ENCODE peak calls at places on chromosomes 7 and 10, in four cellular contexts. G is left ventricle myocardium inferior; I is CD8-positive, alpha-beta T cell; K is ovary. Q is an unnamed sample.

GRCh38 chr7:22666732-22667131 is 60.3 kb upstream of the IL6 start:
- DNase-seq in I (no peak), K (no peak), G (no peak), Q (no peak)

GRCh38 chr10:24214762-24215161 is 5.8 kb downstream of the KIAA1217 start:
- DNase-seq in K (no peak), G (no peak), I (no peak), Q (peak; percentile 41)

GRCh38 chr7:72386152-72386551 is 26.0 kb downstream of the CALN1 start:
- DNase-seq in K (no peak), I (no peak), G (no peak), Q (no peak)

GRCh38 chr10:9254353-9254752 is 1199.9 kb downstream of the GATA3 start:
- DNase-seq in G (no peak), K (no peak), I (no peak), Q (no peak)

GRCh38 chr10:6143128-6143527 is 54.3 kb downstream of the RBM17 start:
- DNase-seq in K (no peak), G (no peak), I (no peak), Q (peak; percentile 56)

GRCh38 chr7:32059289-32060045 is 10.7 kb downstream of the PDE1C start:
- DNase-seq in G (no peak), K (no peak), I (no peak), Q (no peak)

GRCh38 chr7:115293628-115294236 is 371.8 kb downstream of the MDFIC start:
- DNase-seq in G (no peak), K (no peak), I (no peak), Q (no peak)

GRCh38 chr10:73881221-73881919 is 7.0 kb upstream of the CAMK2G start:
- DNase-seq in I (no peak), G (no peak), K (no peak), Q (no peak)

GRCh38 chr7:99563650-99564049 is 5.2 kb downstream of the ZNF655 start:
- DNase-seq in I (no peak), K (no peak), G (no peak), Q (no peak)

GRCh38 chr7:151570366-151570915 is 50.7 kb upstream of the RHEB start:
- DNase-seq in G (no peak), K (no peak), I (no peak), Q (no peak)

GRCh38 chr10:13062813-13063212 is 37.1 kb upstream of the OPTN start:
- DNase-seq in I (no peak), G (no peak), K (no peak), Q (no peak)

GRCh38 chr10:63129888-63130287 is 3.2 kb upstream of the NRBF2 start:
- DNase-seq in K (no peak), I (no peak), G (no peak), Q (no peak)

GRCh38 chr7:28688651-28689050 is 269.5 kb downstream of the TRIL start:
- DNase-seq in G (no peak), K (no peak), I (no peak), Q (no peak)

GRCh38 chr10:26516540-26517101 is 78.5 kb downstream of the APBB1IP start:
- DNase-seq in G (no peak), I (no peak), K (no peak), Q (no peak)

GRCh38 chr10:133140417-133141143 is 19.4 kb upstream of the KNDC1 start:
- DNase-seq in G (no peak), K (no peak), I (no peak), Q (peak; percentile 70)

GRCh38 chr7:72219500-72219899 is 192.6 kb downstream of the CALN1 start:
- DNase-seq in I (no peak), K (no peak), G (no peak), Q (no peak)

GRCh38 chr7:154931906-154932305 is 71.0 kb downstream of the PAXIP1 start:
- DNase-seq in G (no peak), K (no peak), I (no peak), Q (no peak)

GRCh38 chr10:93369588-93370164 is 112.5 kb downstream of the MYOF start:
- DNase-seq in I (no peak), G (no peak), K (no peak), Q (no peak)

GRCh38 chr10:112446055-112446854 is 459 bp downstream of the ZDHHC6 start:
- DNase-seq in K (no peak), G (no peak), I (no peak), Q (no peak)

GRCh38 chr7:116918744-116919143 is 34.6 kb upstream of the ST7 start:
- DNase-seq in K (no peak), G (no peak), I (no peak), Q (no peak)

GRCh38 chr10:98074315-98074911 is 44.0 kb upstream of the CRTAC1 start:
- DNase-seq in G (no peak), I (no peak), K (no peak), Q (no peak)

GRCh38 chr10:91635401-91636400 is 2.8 kb upstream of the PPP1R3C start:
- DNase-seq in K (peak; percentile 48), I (no peak), G (no peak), Q (no peak)

GRCh38 chr10:93081834-93082233 is 8.1 kb downstream of the CYP26A1 start:
- DNase-seq in G (no peak), K (no peak), I (no peak), Q (no peak)

GRCh38 chr7:23072043-23072442 is 33.5 kb upstream of the KLHL7 start:
- DNase-seq in G (no peak), I (no peak), K (no peak), Q (no peak)

GRCh38 chr10:43409385-43410109 is 561 bp upstream of the HNRNPF start:
- DNase-seq in G (peak; percentile 46), K (no peak), I (peak; percentile 51), Q (peak; percentile 72)

GRCh38 chr10:5413012-5413938 is 918 bp downstream of the NET1 start:
- DNase-seq in K (peak; percentile 17), I (no peak), G (no peak), Q (no peak)

GRCh38 chr10:61897671-61898434 is 3.6 kb upstream of the ARID5B start:
- DNase-seq in I (no peak), K (peak; percentile 34), G (no peak), Q (no peak)
- TF ChIP-seq CTCF in I (no peak), K (peak; percentile 51), G (peak; percentile 52), Q (peak; percentile 33)

GRCh38 chr7:102990642-102991041 is 77.8 kb downstream of the LRRC17 start:
- DNase-seq in K (no peak), G (no peak), I (no peak), Q (no peak)
- H3K27ac ChIP-seq in K (no peak overlapping the region), G (no peak overlapping the region), I (no peak overlapping the region), Q (no peak overlapping the region)

GRCh38 chr7:29924006-29924405 is 65.6 kb downstream of the SCRN1 start:
- DNase-seq in G (no peak), I (no peak), K (no peak), Q (no peak)
- H3K36me3 ChIP-seq in G (peaks cover 8% of the 10 kb centered on the region), I (no peaks in the 10 kb centered on the region), K (no peaks in the 10 kb centered on the region), Q (no peaks in the 10 kb centered on the region)

GRCh38 chr10:135601-136464 is 578 bp downstream of the ZMYND11 start:
- DNase-seq in I (peak; percentile 31), G (peak; percentile 65), K (peak; percentile 77), Q (peak; percentile 89)

GRCh38 chr10:132961-133898 is 2.0 kb upstream of the ZMYND11 start:
- DNase-seq in I (no peak), K (no peak), G (no peak), Q (no peak)

GRCh38 chr10:136465-136762 is 1.2 kb downstream of the ZMYND11 start:
- DNase-seq in I (no peak), G (no peak), K (no peak), Q (no peak)

GRCh38 chr10:134743-135600 is at the start of gene ZMYND11:
- DNase-seq in K (peak; percentile 80), G (peak; percentile 76), I (peak; percentile 46), Q (peak; percentile 65)

DNA sequence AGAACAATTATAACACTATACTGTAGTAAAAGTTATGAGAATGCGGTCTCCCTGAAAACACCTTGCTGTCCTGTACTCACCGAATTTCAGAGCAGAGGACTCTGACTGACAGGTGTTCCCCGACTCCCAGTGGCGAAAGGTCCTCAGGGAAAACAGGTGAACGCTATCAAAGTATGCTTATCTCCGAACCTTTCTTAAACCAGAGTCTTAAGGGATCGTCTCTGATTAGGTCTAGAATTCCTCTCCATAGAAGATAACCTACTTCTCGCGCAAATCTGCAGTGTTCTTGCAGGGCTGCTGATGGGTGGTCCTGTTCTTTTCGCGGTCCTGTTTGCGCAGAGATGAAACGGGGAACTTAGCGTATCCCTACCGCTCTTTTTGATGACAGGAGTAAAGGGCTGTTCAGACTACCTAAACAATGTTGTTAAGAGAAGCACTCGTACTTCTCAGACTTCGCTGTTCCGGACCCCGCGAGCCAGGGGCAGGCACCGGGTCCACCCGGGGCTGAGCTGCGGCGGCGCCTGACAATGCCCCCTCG is 981 bp upstream of the ZMYND11 start:
- DNase-seq in G (peak; percentile 30), K (peak; percentile 56), I (no peak), Q (no peak)
- TF ChIP-seq CTCF in G (no peak), K (no peak), I (no peak), Q (no peak)

DNA sequence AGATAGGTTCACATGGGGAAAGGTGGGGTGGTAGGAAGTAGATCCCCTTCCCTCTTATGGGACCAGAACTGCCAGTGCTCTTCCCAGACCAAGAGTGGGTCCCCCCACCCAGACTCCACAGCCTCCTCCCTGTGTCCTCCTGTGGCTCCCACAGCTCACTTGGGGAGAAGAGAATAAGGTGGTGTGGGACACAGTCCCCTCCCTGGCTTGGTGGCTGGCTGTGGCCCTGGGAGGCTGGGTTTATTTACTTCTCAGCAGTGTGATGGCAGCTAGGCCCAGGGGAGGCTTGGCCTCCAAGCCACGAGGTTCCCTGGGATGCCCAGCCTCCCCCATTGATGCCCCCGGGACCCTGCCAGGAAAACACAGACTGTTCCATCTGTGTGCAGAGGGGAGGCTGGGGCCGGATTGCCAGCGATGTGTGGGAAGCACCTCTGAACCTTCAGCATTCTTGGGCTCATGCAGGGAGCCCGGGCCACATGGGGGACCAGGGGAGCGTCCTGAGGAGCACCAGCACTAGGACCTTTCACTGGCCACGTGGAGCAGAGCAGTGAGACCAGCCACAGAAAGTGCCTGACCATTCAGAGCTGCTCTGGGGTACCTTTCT is 2.7 kb downstream of the IMPDH1 start:
- DNase-seq in I (no peak), K (peak; percentile 48), G (no peak), Q (no peak)
- H3K27ac ChIP-seq in I (no peak overlapping the region), K (peak overlapping the region; percentile 74), G (peak overlapping the region; percentile 88), Q (no peak overlapping the region)

GRCh38 chr10:129031233-129032150 is 435.5 kb upstream of the MGMT start:
- DNase-seq in G (peak; percentile 57), I (no peak), K (peak; percentile 48), Q (no peak)
- H3K36me3 ChIP-seq in G (no peaks in the 10 kb centered on the region), I (no peaks in the 10 kb centered on the region), K (no peaks in the 10 kb centered on the region), Q (no peaks in the 10 kb centered on the region)